ENCODE peak calls at places on chromosomes 11 and 22, in nine cellular contexts. Y is neural progenitor cell; S is A549; V is lower lobe of right lung; M is coronary artery; T is spleen; O is CD8-positive, alpha-beta T cell; F is colonic mucosa; I is AG09309. G is an unnamed sample.

GRCh38 chr11:2302280-2302843 is 549 bp downstream of the TSPAN32 start:
- DNase-seq in Y (no peak), S (no peak), V (peak), M (peak), T (peak), O (peak), F (peak), I (no peak), G (no peak)

GRCh38 chr11:20117291-20117690 is 43.0 kb downstream of the DBX1 start:
- DNase-seq in Y (no peak), S (no peak), V (no peak), M (no peak), T (no peak), O (no peak), F (no peak), I (no peak), G (no peak)

GRCh38 chr11:83643115-83643514 is 356.9 kb upstream of the CCDC90B start:
- DNase-seq in Y (no peak), S (no peak), V (no peak), M (no peak), T (no peak), O (no peak), F (no peak), I (no peak), G (no peak)

GRCh38 chr22:30029512-30029911 is 50.8 kb upstream of the HORMAD2 start:
- DNase-seq in Y (no peak), S (no peak), V (no peak), M (no peak), T (no peak), O (no peak), F (no peak), I (no peak), G (no peak)

GRCh38 chr11:78453140-78453935 is 35.7 kb upstream of the GAB2 start:
- DNase-seq in Y (no peak), S (no peak), V (no peak), M (no peak), T (no peak), O (no peak), F (no peak), I (peak), G (no peak)

GRCh38 chr11:118618115-118618990 is 10.9 kb downstream of the PHLDB1 start:
- DNase-seq in Y (peak), S (no peak), V (peak), M (no peak), T (peak), O (no peak), F (peak), I (no peak), G (no peak)

GRCh38 chr11:34650528-34650927 is 29.6 kb downstream of the EHF start:
- DNase-seq in Y (no peak), S (no peak), V (no peak), M (no peak), T (no peak), O (peak), F (no peak), I (no peak), G (no peak)

GRCh38 chr11:32006799-32007388 is 84.0 kb upstream of the RCN1 start:
- DNase-seq in Y (peak), S (peak), V (no peak), M (no peak), T (no peak), O (no peak), F (no peak), I (peak), G (no peak)

GRCh38 chr11:71164621-71165020 is 87.8 kb downstream of the SHANK2 start:
- DNase-seq in Y (no peak), S (no peak), V (no peak), M (peak), T (peak), O (no peak), F (no peak), I (no peak), G (no peak)

GRCh38 chr11:35619030-35619753 is 932 bp downstream of the FJX1 start:
- DNase-seq in Y (peak), S (peak), V (peak), M (no peak), T (peak), O (no peak), F (peak), I (no peak), G (no peak)

GRCh38 chr11:2787816-2788750 is 88.3 kb upstream of the KCNQ1OT1 start:
- DNase-seq in Y (peak), S (no peak), V (no peak), M (peak), T (peak), O (no peak), F (peak), I (no peak), G (no peak)

GRCh38 chr11:2564008-2564530 is 119.3 kb downstream of the KCNQ1 start:
- DNase-seq in Y (no peak), S (no peak), V (peak), M (no peak), T (no peak), O (no peak), F (no peak), I (no peak), G (no peak)

GRCh38 chr11:70532066-70532440 is 133.7 kb downstream of the CTTN start:
- DNase-seq in Y (no peak), S (no peak), V (no peak), M (no peak), T (peak), O (no peak), F (no peak), I (no peak), G (no peak)

GRCh38 chr11:76802621-76803020 is 19.5 kb downstream of the TSKU start:
- DNase-seq in Y (no peak), S (no peak), V (no peak), M (peak), T (peak), O (no peak), F (peak), I (no peak), G (no peak)

GRCh38 chr11:114785820-114786219 is 107.5 kb downstream of the NXPE2 start:
- DNase-seq in Y (no peak), S (no peak), V (no peak), M (no peak), T (no peak), O (no peak), F (no peak), I (no peak), G (no peak)

GRCh38 chr22:45166935-45167334 is 3.2 kb downstream of the NUP50 start:
- DNase-seq in Y (no peak), S (no peak), V (no peak), M (no peak), T (no peak), O (no peak), F (no peak), I (no peak), G (no peak)

GRCh38 chr11:7672960-7673723 is at the start of gene CYB5R2:
- DNase-seq in Y (peak), S (peak), V (peak), M (peak), T (no peak), O (no peak), F (peak), I (no peak), G (no peak)

GRCh38 chr11:74024630-74025029 is 15.7 kb upstream of the UCP3 start:
- DNase-seq in Y (no peak), S (no peak), V (peak), M (no peak), T (no peak), O (no peak), F (peak), I (peak), G (peak)

GRCh38 chr11:62883677-62884076 is 3.0 kb downstream of the SLC3A2 start:
- DNase-seq in Y (no peak), S (no peak), V (no peak), M (no peak), T (no peak), O (no peak), F (no peak), I (no peak), G (no peak)

GRCh38 chr11:92415246-92415645 is 190.6 kb downstream of the FAT3 start:
- DNase-seq in Y (no peak), S (no peak), V (no peak), M (no peak), T (no peak), O (no peak), F (no peak), I (no peak), G (no peak)

GRCh38 chr11:134670961-134671370 is 258.9 kb upstream of the B3GAT1 start:
- DNase-seq in Y (no peak), S (no peak), V (no peak), M (no peak), T (peak), O (no peak), F (no peak), I (no peak), G (no peak)

GRCh38 chr11:74018331-74019005 is 9.6 kb upstream of the UCP3 start:
- DNase-seq in Y (no peak), S (no peak), V (peak), M (peak), T (no peak), O (no peak), F (peak), I (peak), G (no peak)

GRCh38 chr11:46628961-46629360 is 11.6 kb downstream of the ATG13 start:
- DNase-seq in Y (no peak), S (no peak), V (no peak), M (no peak), T (no peak), O (no peak), F (no peak), I (no peak), G (no peak)

GRCh38 chr22:22089459-22090308 is 107.1 kb upstream of the TOP3B start:
- DNase-seq in Y (no peak), S (no peak), V (no peak), M (no peak), T (no peak), O (no peak), F (no peak), I (no peak), G (no peak)

GRCh38 chr22:27626675-27627443 is 174.7 kb downstream of the MN1 start:
- DNase-seq in Y (no peak), S (no peak), V (no peak), M (no peak), T (no peak), O (no peak), F (no peak), I (no peak), G (no peak)

GRCh38 chr22:21961127-21961867 is 8.6 kb upstream of the PPM1F start:
- DNase-seq in Y (no peak), S (no peak), V (no peak), M (no peak), T (no peak), O (no peak), F (no peak), I (no peak), G (no peak)

GRCh38 chr11:67400942-67401494 is 640 bp downstream of the PPP1CA start:
- DNase-seq in Y (no peak), S (no peak), V (no peak), M (no peak), T (no peak), O (peak), F (no peak), I (no peak), G (no peak)

GRCh38 chr11:114150671-114151070 is 91.2 kb downstream of the ZBTB16 start:
- DNase-seq in Y (no peak), S (no peak), V (no peak), M (no peak), T (no peak), O (no peak), F (no peak), I (no peak), G (no peak)

GRCh38 chr11:74559110-74559933 is 33.1 kb upstream of the POLD3 start:
- DNase-seq in Y (no peak), S (no peak), V (no peak), M (no peak), T (no peak), O (no peak), F (no peak), I (no peak), G (no peak)

GRCh38 chr11:118224512-118225180 is at the start of gene JAML:
- DNase-seq in Y (no peak), S (no peak), V (no peak), M (no peak), T (no peak), O (peak), F (no peak), I (no peak), G (no peak)

GRCh38 chr11:3021125-3021524 is 29.0 kb upstream of the NAP1L4 start:
- DNase-seq in Y (peak), S (peak), V (no peak), M (no peak), T (no peak), O (peak), F (peak), I (no peak), G (peak)

GRCh38 chr11:22536036-22536435 is 89.6 kb downstream of the FANCF start:
- DNase-seq in Y (no peak), S (no peak), V (no peak), M (no peak), T (no peak), O (no peak), F (no peak), I (no peak), G (no peak)

DNA sequence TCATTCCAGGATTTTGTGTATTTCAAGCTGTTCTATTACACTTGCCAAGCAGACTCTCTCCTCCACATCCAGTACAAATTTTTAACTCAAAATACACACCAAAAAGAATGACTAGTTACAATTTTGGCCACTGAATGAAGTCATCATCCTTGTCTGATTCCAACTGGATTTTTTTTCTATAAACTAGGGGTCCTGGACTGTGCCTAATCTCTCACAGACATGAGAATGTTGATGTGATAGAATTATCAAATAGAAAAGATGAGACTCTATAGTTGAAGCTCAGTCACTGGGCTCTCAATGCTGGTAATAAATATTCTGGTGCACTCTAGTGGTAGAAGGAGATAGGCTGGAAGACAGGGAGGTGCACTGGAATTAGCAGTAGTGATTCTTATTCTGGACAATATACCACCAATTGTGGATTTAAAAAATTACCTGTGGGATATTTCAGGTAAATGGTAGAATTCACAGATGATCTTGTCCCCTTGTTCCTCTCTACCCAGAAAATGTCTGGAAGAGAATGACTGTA is 85.7 kb downstream of the FANCF start:
- DNase-seq in Y (peak), S (no peak), V (no peak), M (no peak), T (no peak), O (no peak), F (no peak), I (no peak), G (peak)
- TF ChIP-seq CTCF in Y (peak), S (peak), V (peak), M (no peak), T (no peak), O (peak), F (no peak), I (peak), G (peak)

GRCh38 chr11:95153857-95154246 is 64.2 kb downstream of the ENDOD1 start:
- DNase-seq in Y (no peak), S (no peak), V (no peak), M (no peak), T (no peak), O (no peak), F (no peak), I (no peak), G (no peak)
- H3K4me3 ChIP-seq in Y (no peak), S (no peak), V (no peak), M (peak), T (peak), O (peak), F (no peak), I (no peak), G (no peak)

GRCh38 chr22:17665248-17665647 is 26.7 kb downstream of the BCL2L13 start:
- DNase-seq in Y (no peak), S (no peak), V (no peak), M (no peak), T (no peak), O (no peak), F (no peak), I (no peak), G (no peak)

GRCh38 chr22:17664414-17665045 is 26.0 kb downstream of the BCL2L13 start:
- DNase-seq in Y (no peak), S (no peak), V (no peak), M (no peak), T (no peak), O (no peak), F (no peak), I (no peak), G (no peak)

GRCh38 chr22:17665884-17666283 is 27.3 kb downstream of the BCL2L13 start:
- DNase-seq in Y (no peak), S (no peak), V (no peak), M (no peak), T (no peak), O (no peak), F (no peak), I (no peak), G (no peak)
- TF ChIP-seq CTCF in Y (no peak), S (no peak), V (no peak), M (no peak), T (no peak), O (no peak), F (no peak), I (no peak), G (no peak)

GRCh38 chr22:50250555-50251471 is at the start of gene HDAC10:
- DNase-seq in Y (peak), S (no peak), V (peak), M (no peak), T (peak), O (peak), F (peak), I (no peak), G (no peak)

GRCh38 chr22:50250249-50250554 is 863 bp downstream of the HDAC10 start:
- DNase-seq in Y (no peak), S (no peak), V (no peak), M (no peak), T (no peak), O (no peak), F (no peak), I (no peak), G (no peak)

GRCh38 chr22:50247748-50248147 is 2.9 kb upstream of the TUBGCP6 start:
- DNase-seq in Y (peak), S (no peak), V (no peak), M (no peak), T (no peak), O (peak), F (peak), I (no peak), G (no peak)

GRCh38 chr22:50248192-50249084 is 2.6 kb downstream of the HDAC10 start:
- DNase-seq in Y (no peak), S (no peak), V (no peak), M (no peak), T (no peak), O (no peak), F (no peak), I (no peak), G (no peak)

DNA sequence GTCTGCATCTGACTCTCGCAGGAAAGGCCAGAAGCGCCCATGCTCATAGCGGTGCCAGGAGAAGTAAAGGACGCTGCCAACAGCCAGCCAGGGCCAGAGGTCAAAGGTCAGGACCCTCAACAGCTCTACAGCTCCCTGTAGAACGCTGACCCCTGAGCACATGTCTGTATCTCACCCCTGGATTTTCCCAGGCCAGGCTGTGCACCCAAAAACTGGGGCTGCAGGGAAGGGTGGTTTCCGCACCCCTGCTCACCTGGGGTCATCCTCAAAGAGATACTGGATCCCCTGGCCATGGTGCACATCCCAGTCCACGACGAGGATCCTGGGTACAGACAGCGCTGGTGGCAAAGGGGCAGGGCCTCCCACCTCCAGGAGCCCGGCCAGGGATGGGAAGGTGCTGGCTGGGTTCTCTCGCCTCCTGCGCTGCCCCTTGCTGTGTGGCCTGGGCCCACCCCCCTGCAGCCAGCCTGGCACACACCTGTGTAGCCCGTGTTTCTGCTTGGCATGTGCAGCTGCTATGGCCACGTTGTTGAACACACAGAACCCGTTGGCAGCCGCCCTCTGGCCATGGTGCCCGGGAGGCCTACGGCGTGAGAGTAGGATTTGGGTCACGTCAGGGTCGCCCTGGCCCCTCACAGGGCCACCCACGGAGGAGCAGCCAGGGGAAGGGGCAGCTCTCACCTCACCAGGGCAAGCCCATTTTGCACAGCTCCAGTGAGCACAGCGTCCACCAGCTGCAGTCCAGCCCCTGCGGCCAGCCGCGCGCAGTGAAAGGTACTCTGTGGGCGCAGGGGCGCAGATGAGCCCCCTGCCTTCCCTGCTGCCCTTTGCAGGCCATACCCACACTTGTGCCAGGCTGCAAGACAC is 1.4 kb downstream of the HDAC10 start:
- DNase-seq in Y (no peak), S (no peak), V (no peak), M (no peak), T (no peak), O (no peak), F (no peak), I (no peak), G (no peak)
- H3K4me3 ChIP-seq in Y (no peak), S (no peak), V (peak), M (peak), T (no peak), O (peak), F (peak), I (peak), G (peak)

DNA sequence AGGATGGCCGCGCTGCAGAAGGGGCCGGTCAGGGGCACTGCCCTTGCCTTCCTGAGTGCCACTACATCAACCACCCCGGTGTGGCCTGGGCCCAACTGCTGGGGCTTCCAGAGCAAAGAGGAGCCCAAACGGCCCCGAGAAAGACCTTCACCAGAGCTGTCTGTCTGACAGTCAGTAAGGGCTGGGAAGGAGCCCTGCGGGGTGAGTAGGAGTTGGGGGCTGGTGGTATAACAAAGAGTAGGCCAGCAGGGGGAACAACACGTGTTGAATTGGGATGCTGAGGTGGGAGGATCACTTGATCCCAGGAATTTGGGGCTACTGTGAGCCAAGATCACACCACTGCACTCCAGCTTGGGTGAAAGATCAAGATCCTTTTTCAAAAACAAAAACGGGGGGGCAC is 3.9 kb downstream of the GSTT4 start:
- DNase-seq in Y (peak), S (no peak), V (no peak), M (no peak), T (no peak), O (no peak), F (no peak), I (no peak), G (no peak)
- TF ChIP-seq CTCF in Y (peak), S (no peak), V (no peak), M (no peak), T (no peak), O (no peak), F (no peak), I (no peak), G (no peak)

DNA sequence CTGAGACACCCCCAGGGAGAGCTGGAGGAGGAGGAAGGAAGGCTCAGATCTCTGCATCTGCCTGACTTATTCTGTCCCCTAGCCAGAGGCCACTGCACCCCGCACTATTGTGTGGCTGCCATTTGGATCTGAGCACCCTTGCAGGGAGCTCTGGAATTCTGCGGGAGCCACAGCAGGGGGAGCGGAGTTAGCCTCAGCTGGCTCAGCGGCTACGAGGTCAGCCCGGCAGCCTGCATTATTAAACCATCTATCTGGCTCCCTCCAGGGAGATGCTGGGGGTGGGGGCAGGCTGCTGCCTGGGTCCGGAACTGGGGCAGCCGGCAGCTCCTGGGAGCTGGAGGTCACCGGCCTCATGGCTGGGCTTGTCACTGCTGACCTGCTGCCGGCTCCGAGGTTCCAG is 6.5 kb upstream of the ELFN2 start:
- DNase-seq in Y (no peak), S (no peak), V (no peak), M (no peak), T (no peak), O (no peak), F (no peak), I (no peak), G (no peak)
- H3K4me3 ChIP-seq in Y (no peak), S (no peak), V (no peak), M (no peak), T (no peak), O (no peak), F (no peak), I (no peak), G (no peak)

G was measured in retinal pigment epithelial cell.